ENCODE peak calls at places on chromosomes 13 and 19, in nine cellular contexts. W is left ventricle myocardium inferior, E is tibial artery, U is mesendoderm, C is endothelial cell of umbilical vein, F is BE2C, N is body of pancreas, P is H9, M is fibroblast of lung. T is an unnamed sample.
A peak's percentile ranks its signal among the peaks of the same experiment; 100 is the strongest.

GRCh38 chr13:104491951-104492350 is 1425.7 kb upstream of the SLC10A2 start:
- DNase-seq in W (no peak), E (no peak), U (no peak), C (no peak), F (no peak), N (no peak), P (no peak), M (no peak), T (no peak)

GRCh38 chr13:95243207-95243606 is 58.0 kb downstream of the ABCC4 start:
- DNase-seq in W (no peak), E (no peak), U (no peak), C (no peak), F (no peak), N (no peak), P (no peak), M (no peak), T (no peak)

GRCh38 chr19:3680939-3681338 is 19.3 kb downstream of the PIP5K1C start:
- DNase-seq in W (no peak), E (no peak), U (no peak), C (no peak), F (no peak), N (no peak), P (no peak), M (no peak), T (no peak)

GRCh38 chr13:19586904-19587634 is 25.7 kb upstream of the TPTE2 start:
- DNase-seq in W (no peak), E (no peak), U (peak; percentile 6), C (no peak), F (peak; percentile 32), N (no peak), P (no peak), M (peak; percentile 16), T (no peak)

GRCh38 chr13:66506979-66507378 is 723.2 kb downstream of the PCDH9 start:
- DNase-seq in W (no peak), E (no peak), U (no peak), C (no peak), F (no peak), N (no peak), P (no peak), M (peak; percentile 50), T (no peak)

GRCh38 chr13:76387561-76387960 is 498.6 kb downstream of the KCTD12 start:
- DNase-seq in W (no peak), E (no peak), U (no peak), C (no peak), F (no peak), N (no peak), P (no peak), M (no peak), T (no peak)

GRCh38 chr19:43715776-43716175 is at the start of gene IRGC:
- DNase-seq in W (no peak), E (no peak), U (no peak), C (no peak), F (no peak), N (no peak), P (no peak), M (no peak), T (no peak)

GRCh38 chr19:55118401-55118991 is 1.1 kb upstream of the PPP1R12C start:
- DNase-seq in W (peak; percentile 65), E (no peak), U (peak; percentile 95), C (no peak), F (no peak), N (peak; percentile 31), P (peak; percentile 94), M (peak; percentile 54), T (peak; percentile 75)

GRCh38 chr19:35439921-35440320 is 8.1 kb upstream of the FFAR2 start:
- DNase-seq in W (no peak), E (no peak), U (no peak), C (no peak), F (no peak), N (no peak), P (no peak), M (no peak), T (no peak)

GRCh38 chr19:35438527-35438926 is 9.5 kb upstream of the FFAR2 start:
- DNase-seq in W (no peak), E (no peak), U (peak; percentile 55), C (no peak), F (no peak), N (peak; percentile 64), P (no peak), M (no peak), T (peak; percentile 39)

GRCh38 chr19:35436477-35437141 is 11.4 kb upstream of the FFAR2 start:
- DNase-seq in W (no peak), E (no peak), U (no peak), C (peak; percentile 15), F (peak; percentile 62), N (no peak), P (no peak), M (peak; percentile 63), T (no peak)

GRCh38 chr19:35433448-35433847 is 14.6 kb upstream of the FFAR2 start:
- DNase-seq in W (no peak), E (no peak), U (no peak), C (no peak), F (no peak), N (no peak), P (no peak), M (no peak), T (no peak)

DNA sequence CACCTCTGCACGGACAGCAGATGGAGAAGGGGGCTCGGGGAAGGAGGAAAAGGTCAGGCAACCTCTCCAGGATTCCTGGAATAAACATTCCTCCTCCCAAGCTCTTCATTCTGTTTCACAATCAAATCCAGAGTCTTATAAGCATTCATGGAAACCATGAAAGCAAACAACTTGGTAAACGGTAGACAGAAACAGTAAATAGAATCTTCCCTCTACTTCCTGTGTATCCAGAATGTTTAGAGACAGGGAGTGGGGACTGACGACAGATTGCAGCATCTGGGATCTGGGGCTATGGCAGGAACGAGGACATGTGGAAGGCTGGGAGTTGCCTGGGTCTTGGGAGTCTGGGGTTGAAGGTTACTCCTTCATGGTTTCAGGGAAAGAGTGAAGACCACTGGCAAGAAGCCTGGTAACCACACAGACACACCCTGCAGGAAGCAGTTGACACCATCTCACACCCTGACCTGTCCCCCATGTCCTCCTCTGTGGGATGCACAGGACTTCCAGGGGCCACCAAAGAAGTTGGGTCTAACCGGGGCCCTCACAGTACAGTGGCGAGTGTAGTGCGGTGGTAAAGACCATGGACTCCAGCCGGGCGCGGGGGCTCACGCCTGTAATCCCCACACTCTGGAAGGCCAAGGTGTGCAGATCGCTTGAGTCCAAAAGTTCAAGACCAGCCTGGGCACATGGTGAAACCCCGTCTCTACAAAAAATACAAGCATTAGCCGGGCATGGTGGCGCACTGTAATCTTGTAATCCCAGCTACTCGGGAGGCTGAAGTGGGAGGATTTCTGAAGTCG is 10.7 kb upstream of the FFAR2 start:
- DNase-seq in W (no peak), E (no peak), U (no peak), C (no peak), F (no peak), N (no peak), P (no peak), M (peak; percentile 8), T (no peak)
- H3K4me1 ChIP-seq in W (peaks cover 41% of the 10 kb centered on the region), E (no peaks in the 10 kb centered on the region), U (peaks cover 4% of the 10 kb centered on the region), C (no peaks in the 10 kb centered on the region), F (peaks cover 21% of the 10 kb centered on the region), N (peaks cover 53% of the 10 kb centered on the region), P (no peaks in the 10 kb centered on the region), M (no peaks in the 10 kb centered on the region), T (no peaks in the 10 kb centered on the region)

GRCh38 chr13:110254151-110254679 is 52.7 kb downstream of the COL4A1 start:
- DNase-seq in W (no peak), E (no peak), U (no peak), C (no peak), F (no peak), N (no peak), P (no peak), M (no peak), T (no peak)
- H3K4me1 ChIP-seq in W (peaks cover 70% of the 10 kb centered on the region), E (peaks cover 79% of the 10 kb centered on the region), U (no peaks in the 10 kb centered on the region), C (peaks cover 27% of the 10 kb centered on the region), F (peaks cover 3% of the 10 kb centered on the region), N (peaks cover 10% of the 10 kb centered on the region), P (no peaks in the 10 kb centered on the region), M (peaks cover 28% of the 10 kb centered on the region), T (no peaks in the 10 kb centered on the region)

GRCh38 chr19:49091391-49092038 is 6.3 kb downstream of the SNRNP70 start:
- DNase-seq in W (no peak), E (no peak), U (no peak), C (no peak), F (no peak), N (no peak), P (no peak), M (no peak), T (no peak)

GRCh38 chr19:49092686-49093085 is 7.4 kb downstream of the SNRNP70 start:
- DNase-seq in W (no peak), E (no peak), U (no peak), C (no peak), F (no peak), N (no peak), P (no peak), M (no peak), T (no peak)

GRCh38 chr19:49098795-49099194 is 13.5 kb downstream of the SNRNP70 start:
- DNase-seq in W (no peak), E (no peak), U (no peak), C (no peak), F (no peak), N (no peak), P (no peak), M (no peak), T (no peak)

GRCh38 chr19:49097453-49098288 is 12.4 kb downstream of the SNRNP70 start:
- DNase-seq in W (peak; percentile 51), E (peak; percentile 79), U (peak; percentile 90), C (peak; percentile 74), F (peak; percentile 77), N (peak; percentile 73), P (peak; percentile 86), M (peak; percentile 69), T (peak; percentile 78)

DNA sequence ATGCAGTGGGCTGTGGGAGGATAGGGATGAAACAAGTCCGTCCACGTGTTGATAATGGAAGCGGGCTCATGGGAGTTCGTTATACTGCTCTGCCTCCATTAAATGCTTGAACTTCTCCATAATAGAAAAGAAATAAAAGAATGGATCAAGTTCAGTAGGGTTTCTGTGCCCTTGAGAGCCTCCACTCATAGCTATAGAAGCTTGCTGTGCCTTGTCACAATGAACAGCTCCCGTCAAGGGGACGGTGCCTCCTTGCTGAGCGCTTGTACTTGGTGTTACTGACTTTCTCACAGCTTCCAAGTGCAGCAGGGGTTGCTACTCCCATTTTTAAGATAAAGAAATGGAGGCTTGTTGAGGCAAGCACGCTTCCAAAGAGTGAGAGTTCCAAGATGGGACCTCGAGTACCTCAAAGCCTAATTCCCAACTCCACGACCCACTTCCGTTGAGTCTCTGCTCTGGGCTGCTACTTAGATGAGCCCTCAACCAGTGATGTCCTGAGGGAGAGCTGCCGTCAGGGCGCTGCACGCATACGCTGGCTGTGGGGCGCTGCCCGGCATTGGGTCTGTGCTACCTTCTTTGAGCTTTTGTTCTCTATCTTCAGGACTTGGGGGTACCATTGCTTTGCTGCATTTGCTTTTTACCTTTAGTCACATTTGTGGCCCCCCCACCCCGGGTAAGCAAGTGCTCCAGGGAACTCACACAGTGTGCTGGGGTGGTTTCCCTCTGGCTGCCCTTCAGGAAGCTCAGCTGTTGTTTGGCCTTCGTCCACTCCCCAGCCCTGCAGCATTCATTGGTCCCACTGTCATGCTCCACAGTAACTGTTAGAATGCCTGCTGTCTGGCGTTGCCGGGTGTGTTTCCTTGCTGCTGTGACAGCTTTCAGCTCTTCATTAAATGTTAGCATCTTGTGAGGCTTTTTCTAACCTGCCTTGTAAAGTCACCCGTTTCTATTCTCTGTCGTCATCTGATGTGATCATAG is 9.5 kb downstream of the SNRNP70 start:
- DNase-seq in W (peak; percentile 69), E (no peak), U (no peak), C (no peak), F (no peak), N (no peak), P (no peak), M (no peak), T (no peak)
- H3K4me1 ChIP-seq in W (peaks cover 38% of the 10 kb centered on the region), E (no peaks in the 10 kb centered on the region), U (no peaks in the 10 kb centered on the region), C (no peaks in the 10 kb centered on the region), F (no peaks in the 10 kb centered on the region), N (peaks cover 15% of the 10 kb centered on the region), P (no peaks in the 10 kb centered on the region), M (no peaks in the 10 kb centered on the region), T (no peaks in the 10 kb centered on the region)

GRCh38 chr13:46684287-46685001 is 112.5 kb downstream of the ESD start:
- DNase-seq in W (no peak), E (no peak), U (peak; percentile 98), C (peak; percentile 28), F (no peak), N (no peak), P (peak; percentile 50), M (peak; percentile 20), T (peak; percentile 69)
- H3K4me1 ChIP-seq in W (peaks cover 69% of the 10 kb centered on the region), E (peaks cover 48% of the 10 kb centered on the region), U (peaks cover 5% of the 10 kb centered on the region), C (no peaks in the 10 kb centered on the region), F (peaks cover 63% of the 10 kb centered on the region), N (peaks cover 30% of the 10 kb centered on the region), P (no peaks in the 10 kb centered on the region), M (peaks cover 10% of the 10 kb centered on the region), T (peaks cover 80% of the 10 kb centered on the region)

T was measured in neural progenitor cell.